ENCODE peak calls at places on chromosomes 12 and 14, in six cellular contexts. C is heart right ventricle, A is brain microvascular endothelial cell, J is fibroblast of lung, P is endothelial cell of umbilical vein, B is mammary epithelial cell. S is an unnamed sample.

GRCh38 chr12:28865776-28866175 is 283.3 kb upstream of the FAR2 start:
- DNase-seq in A (no peak), J (peak), C (no peak), P (no peak), B (no peak), S (no peak)

GRCh38 chr12:27109339-27110023 is 27.1 kb upstream of the C12orf71 start:
- DNase-seq in J (peak), A (peak), P (no peak), C (no peak), B (no peak), S (no peak)

GRCh38 chr14:99374964-99375363 is 103.0 kb upstream of the BCL11B start:
- DNase-seq in J (no peak), C (no peak), P (no peak), B (no peak), A (no peak), S (no peak)

GRCh38 chr14:74737753-74738325 is 24.9 kb downstream of the FCF1 start:
- DNase-seq in J (peak), C (no peak), P (no peak), B (no peak), A (peak), S (no peak)

GRCh38 chr14:36397357-36397756 is 76.9 kb upstream of the MBIP start:
- DNase-seq in P (no peak), B (no peak), C (no peak), J (no peak), A (no peak), S (no peak)

GRCh38 chr12:53643232-53643992 is 17.2 kb upstream of the ATF7 start:
- DNase-seq in P (no peak), J (no peak), B (no peak), A (no peak), C (no peak), S (no peak)

GRCh38 chr14:102217987-102218421 is 78.3 kb downstream of the WDR20 start:
- DNase-seq in B (no peak), J (no peak), A (no peak), C (no peak), P (no peak), S (no peak)

GRCh38 chr12:2212971-2213869 is 160.4 kb downstream of the CACNA1C start:
- DNase-seq in B (no peak), C (no peak), J (peak), P (no peak), A (no peak), S (peak)

GRCh38 chr14:36013483-36013882 is 163.0 kb downstream of the PTCSC3 start:
- DNase-seq in J (no peak), P (no peak), A (no peak), B (no peak), C (no peak), S (no peak)

GRCh38 chr14:36967892-36968555 is 204.4 kb downstream of the SLC25A21 start:
- DNase-seq in J (no peak), C (no peak), B (no peak), A (no peak), P (no peak), S (no peak)

GRCh38 chr14:105858676-105859025 is 332.3 kb downstream of the TMEM121 start:
- DNase-seq in C (no peak), A (no peak), P (no peak), B (no peak), J (no peak), S (no peak)

GRCh38 chr12:108523365-108523764 is 8.3 kb downstream of the FICD start:
- DNase-seq in J (no peak), B (no peak), A (no peak), P (no peak), C (no peak), S (no peak)

GRCh38 chr14:70087380-70087697 is 101.4 kb downstream of the SLC8A3 start:
- DNase-seq in C (no peak), P (no peak), J (no peak), A (no peak), B (no peak), S (no peak)

GRCh38 chr12:21675641-21676040 is 18.0 kb upstream of the LDHB start:
- DNase-seq in C (no peak), P (no peak), B (no peak), J (no peak), A (no peak), S (no peak)

GRCh38 chr14:36091096-36091495 is 85.4 kb downstream of the PTCSC3 start:
- DNase-seq in B (peak), J (peak), P (no peak), C (no peak), A (peak), S (no peak)

GRCh38 chr12:105948331-105948730 is 190.4 kb downstream of the NUAK1 start:
- DNase-seq in P (no peak), B (no peak), A (no peak), J (peak), C (no peak), S (no peak)

GRCh38 chr12:4107436-4107878 is 166.1 kb upstream of the CCND2 start:
- DNase-seq in P (peak), C (peak), B (peak), A (peak), J (peak), S (no peak)

GRCh38 chr14:100155049-100155621 is 4.3 kb downstream of the DEGS2 start:
- DNase-seq in J (no peak), A (no peak), P (peak), C (no peak), B (no peak), S (no peak)

GRCh38 chr14:74176404-74176788 is 62.9 kb upstream of the VSX2 start:
- DNase-seq in P (no peak), B (no peak), J (no peak), C (no peak), A (no peak), S (no peak)

GRCh38 chr12:110084314-110085015 is 36.1 kb upstream of the C12orf76 start:
- DNase-seq in C (no peak), J (peak), B (no peak), A (no peak), P (no peak), S (no peak)

GRCh38 chr14:92161521-92161920 is 39.8 kb downstream of the CPSF2 start:
- DNase-seq in P (no peak), B (no peak), J (no peak), C (no peak), A (no peak), S (no peak)

GRCh38 chr12:108430926-108431325 is 84.2 kb upstream of the FICD start:
- DNase-seq in P (no peak), C (no peak), B (no peak), A (no peak), J (no peak), S (no peak)

GRCh38 chr14:57302883-57303282 is 34.1 kb downstream of the AP5M1 start:
- DNase-seq in B (no peak), J (no peak), A (no peak), C (no peak), P (no peak), S (no peak)

GRCh38 chr14:59200214-59200613 is 11.7 kb downstream of the DAAM1 start:
- DNase-seq in J (no peak), C (no peak), B (no peak), A (no peak), P (no peak), S (no peak)

GRCh38 chr12:24718641-24719040 is 230.3 kb downstream of the BCAT1 start:
- DNase-seq in P (no peak), C (no peak), A (no peak), B (no peak), J (no peak), S (no peak)

GRCh38 chr14:75514673-75515630 is 7.3 kb upstream of the BATF start:
- DNase-seq in A (no peak), J (peak), C (no peak), B (peak), P (peak), S (no peak)

GRCh38 chr12:132170094-132170636 is 25.9 kb downstream of the NOC4L start:
- DNase-seq in C (no peak), J (peak), A (no peak), P (peak), B (no peak), S (no peak)

GRCh38 chr12:105288311-105288996 is 42.0 kb upstream of the C12orf75 start:
- DNase-seq in A (no peak), J (no peak), P (no peak), C (no peak), B (no peak), S (no peak)

GRCh38 chr12:6158749-6159148 is 34.3 kb upstream of the VWF start:
- DNase-seq in P (no peak), C (no peak), B (no peak), A (no peak), J (no peak), S (no peak)

GRCh38 chr12:49619286-49619685 is 4.1 kb upstream of the PRPF40B start:
- DNase-seq in P (no peak), C (no peak), B (no peak), A (no peak), J (no peak), S (no peak)

GRCh38 chr12:77152623-77153193 is 87.3 kb upstream of the E2F7 start:
- DNase-seq in C (no peak), B (peak), P (peak), A (peak), J (peak), S (no peak)

GRCh38 chr14:64201296-64201695 is 92.9 kb downstream of the ESR2 start:
- DNase-seq in B (no peak), A (no peak), P (no peak), J (no peak), C (no peak), S (no peak)

GRCh38 chr12:24898606-24899005 is 50.3 kb downstream of the BCAT1 start:
- DNase-seq in J (no peak), A (peak), P (no peak), B (no peak), C (no peak), S (no peak)

GRCh38 chr14:33978892-33979612 is 28.2 kb upstream of the EGLN3 start:
- DNase-seq in J (no peak), B (no peak), A (no peak), P (no peak), C (no peak), S (no peak)

GRCh38 chr14:103541944-103542544 is 13.0 kb downstream of the TRMT61A start:
- DNase-seq in A (no peak), C (no peak), J (no peak), B (no peak), P (no peak), S (no peak)

GRCh38 chr12:93039062-93039461 is 110.0 kb upstream of the EEA1 start:
- DNase-seq in B (peak), P (no peak), C (no peak), A (no peak), J (no peak), S (no peak)

GRCh38 chr12:10722502-10722904 is 620 bp downstream of the YBX3 start:
- DNase-seq in P (no peak), B (peak), J (peak), C (peak), A (peak), S (no peak)

GRCh38 chr12:92085040-92085439 is 60.6 kb downstream of the BTG1 start:
- DNase-seq in C (no peak), B (no peak), P (no peak), A (no peak), J (no peak), S (no peak)

GRCh38 chr12:45558353-45558752 is 171.2 kb upstream of the ARID2 start:
- DNase-seq in A (no peak), C (no peak), J (no peak), B (no peak), P (no peak), S (no peak)

DNA sequence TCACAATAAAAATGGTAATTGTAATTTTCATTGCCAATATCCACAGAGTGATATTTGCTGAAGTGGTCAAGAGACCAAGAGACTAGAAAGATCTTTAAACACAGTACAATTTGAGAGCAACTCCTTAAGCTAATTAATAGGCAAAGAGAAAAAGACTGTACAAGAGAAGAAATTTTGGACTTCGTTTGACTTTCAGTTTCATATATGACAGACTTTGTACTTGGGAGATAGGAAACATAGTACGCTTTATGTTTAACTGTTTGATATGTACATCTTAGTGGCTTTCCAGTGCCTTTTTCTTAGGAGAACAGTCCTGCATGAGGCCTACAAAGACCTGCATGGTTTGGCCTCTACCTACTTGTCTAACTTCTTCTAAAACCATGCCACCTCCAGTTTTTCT is 1118.1 kb downstream of the TRHDE start:
- DNase-seq in B (no peak), C (no peak), P (no peak), J (no peak), A (no peak), S (no peak)
- H3K27ac ChIP-seq in B (no peak), C (no peak), P (no peak), J (no peak), A (no peak), S (no peak)

DNA sequence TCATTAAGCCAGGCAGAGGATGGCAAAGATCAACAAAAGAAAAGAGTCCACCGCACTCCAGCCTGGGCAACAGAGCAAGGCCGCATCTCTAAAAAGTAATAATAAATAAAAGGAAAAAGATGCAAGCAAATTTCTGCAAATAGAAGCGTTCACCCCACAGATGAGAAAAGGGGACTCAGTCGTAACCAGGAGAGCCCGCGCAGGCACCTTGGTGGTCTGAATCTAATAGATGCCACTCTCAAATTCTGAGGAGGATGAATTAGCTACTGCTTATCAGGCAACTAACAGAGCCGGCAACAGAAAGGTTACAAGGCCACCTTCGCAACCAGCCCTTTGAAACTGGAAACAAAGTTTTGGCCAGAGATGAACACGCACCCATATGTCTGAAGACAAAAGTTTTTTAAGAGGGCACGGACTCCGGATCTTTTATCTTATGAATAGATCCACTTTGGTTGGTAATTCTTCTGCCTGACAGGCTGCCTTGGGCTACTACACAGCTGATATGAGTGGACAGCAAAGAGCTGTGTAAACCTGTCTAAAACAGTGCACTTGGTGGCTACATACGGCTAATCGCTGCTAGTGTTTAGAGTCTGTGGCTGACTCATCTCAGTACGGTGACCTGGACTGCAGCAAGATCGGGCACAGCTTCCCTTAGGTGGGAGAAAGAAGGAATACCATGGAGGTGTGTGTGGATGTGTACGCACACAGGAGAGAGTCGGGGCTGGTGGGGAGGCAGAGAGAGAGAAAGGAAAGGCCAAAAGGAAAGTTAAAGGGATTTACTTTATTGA is 32.9 kb upstream of the TTC7B start:
- DNase-seq in C (no peak), J (peak), B (no peak), A (no peak), P (no peak), S (no peak)
- H3K27ac ChIP-seq in C (no peak), J (no peak), B (no peak), A (no peak), P (no peak), S (no peak)

DNA sequence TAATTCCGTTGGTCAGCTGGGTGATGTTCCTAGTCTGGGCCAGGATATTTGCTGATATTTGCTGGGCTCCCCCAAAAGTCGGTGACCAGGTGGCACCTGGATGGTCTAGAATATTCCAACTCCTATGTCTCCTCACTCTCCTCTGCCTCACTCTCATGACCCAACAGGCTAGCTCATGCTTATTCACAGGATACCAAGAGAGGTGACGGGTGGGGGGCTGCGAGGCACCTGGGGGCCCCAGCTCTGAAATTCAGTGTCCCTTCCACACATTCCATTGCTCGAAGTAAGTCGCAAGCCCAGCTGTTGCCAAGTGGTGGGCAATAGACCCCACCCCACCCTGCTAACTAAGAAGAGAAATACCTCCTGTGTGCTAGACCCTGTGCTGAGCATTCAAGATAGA is 67.7 kb downstream of the C14orf132 start:
- DNase-seq in J (no peak), B (no peak), C (no peak), P (no peak), A (no peak), S (no peak)
- H3K27ac ChIP-seq in J (no peak), B (no peak), C (no peak), P (no peak), A (no peak), S (no peak)

GRCh38 chr12:101670007-101670671 is 27.3 kb upstream of the CHPT1 start:
- DNase-seq in P (peak), B (peak), J (peak), C (peak), A (peak), S (no peak)

GRCh38 chr12:101664961-101665360 is 32.5 kb upstream of the CHPT1 start:
- DNase-seq in J (no peak), P (no peak), C (no peak), A (no peak), B (no peak), S (no peak)

GRCh38 chr12:101667591-101667990 is 29.8 kb upstream of the CHPT1 start:
- DNase-seq in P (no peak), C (no peak), A (no peak), J (no peak), B (no peak), S (no peak)

GRCh38 chr12:101663298-101663697 is 34.1 kb upstream of the CHPT1 start:
- DNase-seq in P (no peak), J (no peak), C (no peak), A (no peak), B (no peak), S (no peak)

GRCh38 chr12:101666017-101666728 is 31.3 kb upstream of the CHPT1 start:
- DNase-seq in P (no peak), J (no peak), C (no peak), B (no peak), A (no peak), S (peak)
- H3K27ac ChIP-seq in P (no peak), J (no peak), C (no peak), B (no peak), A (no peak), S (peak)

GRCh38 chr14:68722186-68722585 is 70.7 kb downstream of the ZFP36L1 start:
- DNase-seq in J (no peak), A (no peak), C (no peak), P (no peak), B (no peak), S (no peak)
- H3K27ac ChIP-seq in J (no peak), A (no peak), C (no peak), P (no peak), B (no peak), S (no peak)

GRCh38 chr12:116657921-116658495 is 79.9 kb downstream of the SPRING1 start:
- DNase-seq in C (no peak), B (no peak), J (no peak), A (no peak), P (no peak), S (no peak)
- H3K27ac ChIP-seq in C (no peak), B (no peak), J (no peak), A (no peak), P (no peak), S (peak)

DNA sequence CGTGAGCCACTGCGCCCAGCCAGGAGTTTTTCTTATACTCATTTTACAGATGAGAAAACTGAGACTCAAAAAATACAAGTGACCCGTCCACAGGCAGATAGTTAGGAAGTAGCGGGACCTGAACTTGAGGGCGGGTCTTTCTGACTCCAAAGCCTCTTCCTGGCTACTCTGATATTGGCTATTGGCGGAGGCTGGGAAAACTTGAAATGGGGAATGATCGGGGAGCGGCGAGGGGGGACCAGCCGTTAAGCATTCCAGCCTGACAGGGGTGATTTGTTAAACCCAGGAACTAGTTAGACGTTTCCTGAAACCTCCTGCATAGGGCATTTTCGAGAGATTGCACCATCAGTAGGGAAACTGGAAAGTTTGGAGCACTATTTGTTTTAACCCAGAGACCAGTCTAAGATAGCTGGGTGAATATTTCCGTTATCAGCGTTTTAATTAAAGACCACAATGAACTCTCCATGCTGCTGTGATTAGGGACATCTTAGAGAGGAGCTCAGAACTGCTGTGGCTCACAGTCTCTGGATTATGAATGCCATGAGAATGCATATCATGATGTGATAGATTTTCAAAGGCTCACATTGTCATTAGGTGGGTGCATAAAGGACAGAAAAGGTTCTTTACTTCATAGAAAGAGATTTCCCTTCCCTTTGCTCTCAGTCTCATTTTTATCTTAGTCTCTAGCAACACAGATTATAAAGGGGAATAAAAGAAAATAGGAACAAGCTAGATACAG is 2.5 kb downstream of the NR1H4 start:
- DNase-seq in P (no peak), J (no peak), B (no peak), C (no peak), A (no peak), S (no peak)
- H3K27ac ChIP-seq in P (no peak), J (no peak), B (no peak), C (no peak), A (no peak), S (no peak)

S was measured in caudate nucleus.